ENCODE peak calls at places on chromosomes 7 and 10, in nine cellular contexts. F is A549, E is right atrium auricular region, R is body of pancreas, T is NB4, U is AG04450, W is stomach, N is cardiac muscle cell, M is transverse colon. A is an unnamed sample.

GRCh38 chr10:36534471-36535002 is 590.9 kb upstream of the ANKRD30A start:
- DNase-seq in E (no peak), T (peak; percentile 94), M (no peak), F (peak; percentile 3), U (peak; percentile 59), R (no peak), N (no peak), W (no peak), A (no peak)

GRCh38 chr7:24851791-24852190 is 94.5 kb upstream of the GSDME start:
- DNase-seq in U (peak; percentile 16), T (peak; percentile 32), W (no peak), E (no peak), R (no peak), M (no peak), N (no peak), F (peak; percentile 10), A (no peak)

GRCh38 chr10:110326351-110327032 is 21.8 kb upstream of the SMNDC1 start:
- DNase-seq in T (no peak), M (no peak), F (no peak), R (no peak), E (no peak), W (no peak), U (peak; percentile 59), N (no peak), A (peak; percentile 64)

GRCh38 chr10:12534824-12535223 is 185.5 kb downstream of the CAMK1D start:
- DNase-seq in U (no peak), T (peak; percentile 7), F (no peak), N (no peak), M (no peak), E (no peak), R (peak; percentile 44), W (no peak), A (no peak)

GRCh38 chr7:4139656-4140320 is 542.3 kb upstream of the FOXK1 start:
- DNase-seq in T (no peak), M (no peak), F (no peak), W (no peak), E (no peak), N (peak; percentile 74), U (no peak), R (no peak), A (no peak)

GRCh38 chr10:129509835-129510234 is 42.8 kb downstream of the MGMT start:
- DNase-seq in E (no peak), W (no peak), N (no peak), F (no peak), R (no peak), U (no peak), T (no peak), M (no peak), A (no peak)

GRCh38 chr7:132650498-132650897 is 74.2 kb upstream of the PLXNA4 start:
- DNase-seq in W (no peak), N (no peak), M (no peak), T (no peak), E (no peak), U (peak; percentile 16), F (peak; percentile 15), R (no peak), A (peak; percentile 67)

GRCh38 chr7:87510430-87510875 is 35.0 kb upstream of the ABCB4 start:
- DNase-seq in U (no peak), W (no peak), N (no peak), R (peak; percentile 9), F (no peak), M (no peak), T (no peak), E (no peak), A (no peak)

DNA sequence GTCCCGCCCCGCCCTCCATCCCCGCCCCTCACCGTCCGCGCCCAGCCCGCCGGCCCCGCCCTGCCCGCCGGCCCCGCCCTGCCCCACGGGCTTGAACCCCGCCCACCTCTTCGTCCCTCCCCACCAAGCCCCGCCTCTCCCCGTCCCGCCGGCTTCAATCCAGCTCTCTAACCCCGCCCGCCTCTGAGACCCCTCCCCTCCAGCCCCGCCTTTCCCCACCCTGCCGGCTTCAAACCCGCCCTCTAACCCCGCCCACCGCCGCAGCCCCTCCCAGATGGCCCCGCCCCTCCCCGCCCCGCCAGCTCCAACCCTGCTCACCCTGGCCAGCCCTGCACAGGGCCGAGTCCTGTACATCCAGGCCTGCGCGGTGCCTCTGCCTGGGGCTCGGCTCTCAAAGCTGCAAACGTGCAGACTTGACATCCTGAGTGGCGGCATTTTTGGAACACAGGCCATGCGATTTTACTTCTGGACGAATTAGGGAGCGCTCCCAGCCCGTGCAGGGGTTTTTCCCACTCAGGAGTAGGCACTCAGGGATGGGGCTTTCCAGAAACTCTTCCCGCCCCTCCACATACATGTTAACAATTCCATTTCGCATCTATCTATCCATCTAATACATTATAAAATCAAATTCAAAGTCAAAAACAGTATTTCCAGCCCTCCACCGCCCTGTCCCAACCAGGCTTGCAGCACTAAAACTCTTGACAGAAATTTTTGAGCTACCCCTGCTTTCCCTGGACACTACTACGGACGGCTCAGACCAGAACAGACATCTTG is 475 bp upstream of the NMT2 start:
- DNase-seq in N (peak; percentile 99), T (peak; percentile 87), M (peak; percentile 98), E (peak; percentile 94), R (peak; percentile 96), W (peak; percentile 97), F (peak; percentile 82), U (peak; percentile 95), A (peak; percentile 57)
- H3K4me3 ChIP-seq in N (no peak overlapping the region), T (no peak overlapping the region), M (no peak overlapping the region), E (no peak overlapping the region), R (no peak overlapping the region), W (peak overlapping the region; percentile 98), F (peak overlapping the region; percentile 22), U (peak overlapping the region; percentile 10), A (no peak overlapping the region)

GRCh38 chr7:153087498-153087897 is 327.9 kb downstream of the ACTR3B start:
- DNase-seq in W (no peak), E (no peak), T (peak; percentile 23), M (no peak), F (no peak), N (no peak), R (no peak), U (no peak), A (no peak)

GRCh38 chr7:153088601-153089000 is 329.0 kb downstream of the ACTR3B start:
- DNase-seq in F (no peak), W (no peak), T (peak; percentile 19), M (no peak), E (no peak), U (no peak), N (peak; percentile 10), R (no peak), A (no peak)

GRCh38 chr7:153090209-153090608 is 330.7 kb downstream of the ACTR3B start:
- DNase-seq in E (no peak), M (no peak), F (no peak), W (no peak), U (no peak), T (no peak), N (no peak), R (no peak), A (no peak)

GRCh38 chr7:153091477-153091876 is 331.9 kb downstream of the ACTR3B start:
- DNase-seq in M (no peak), U (no peak), T (no peak), E (no peak), R (no peak), W (no peak), F (no peak), N (no peak), A (no peak)

DNA sequence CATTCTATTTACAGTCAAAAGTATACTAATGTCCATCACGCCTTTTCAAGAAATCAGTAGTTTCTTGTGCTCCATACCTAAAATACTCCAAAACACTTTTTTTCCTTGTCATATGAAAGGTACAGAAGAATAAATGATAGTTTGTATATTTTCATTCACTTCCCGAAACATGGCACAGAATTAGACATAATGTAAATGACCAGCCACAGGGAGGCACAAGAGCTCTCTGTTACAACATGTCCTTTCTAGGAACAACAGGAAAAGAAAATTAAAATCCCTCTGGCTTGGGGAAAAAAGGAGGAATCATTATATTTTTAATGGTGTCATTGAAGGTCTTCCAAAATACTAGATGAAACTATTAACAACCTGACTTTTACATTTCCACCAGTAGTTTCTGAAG is 331.2 kb downstream of the ACTR3B start:
- DNase-seq in M (no peak), U (no peak), T (no peak), R (no peak), N (no peak), F (no peak), E (no peak), W (no peak), A (no peak)
- TF ChIP-seq CTCF in M (no peak), U (no peak), T (no peak), R (no peak), N (no peak), F (peak; percentile 11), E (no peak), W (no peak), A (no peak)

GRCh38 chr10:124946945-124947344 is 5.0 kb downstream of the ZRANB1 start:
- DNase-seq in T (no peak), R (no peak), W (no peak), U (no peak), M (no peak), E (no peak), N (no peak), F (no peak), A (no peak)

GRCh38 chr10:124942317-124943169 is 620 bp downstream of the ZRANB1 start:
- DNase-seq in T (peak; percentile 21), W (no peak), U (no peak), E (no peak), M (no peak), R (no peak), F (no peak), N (no peak), A (no peak)

GRCh38 chr10:124941823-124942222 is at the start of gene ZRANB1:
- DNase-seq in N (no peak), T (no peak), U (no peak), E (no peak), M (no peak), W (no peak), R (no peak), F (no peak), A (no peak)

GRCh38 chr10:124943301-124944092 is 1.6 kb downstream of the ZRANB1 start:
- DNase-seq in U (peak; percentile 88), W (no peak), M (no peak), T (no peak), N (no peak), E (no peak), F (no peak), R (no peak), A (peak; percentile 58)

DNA sequence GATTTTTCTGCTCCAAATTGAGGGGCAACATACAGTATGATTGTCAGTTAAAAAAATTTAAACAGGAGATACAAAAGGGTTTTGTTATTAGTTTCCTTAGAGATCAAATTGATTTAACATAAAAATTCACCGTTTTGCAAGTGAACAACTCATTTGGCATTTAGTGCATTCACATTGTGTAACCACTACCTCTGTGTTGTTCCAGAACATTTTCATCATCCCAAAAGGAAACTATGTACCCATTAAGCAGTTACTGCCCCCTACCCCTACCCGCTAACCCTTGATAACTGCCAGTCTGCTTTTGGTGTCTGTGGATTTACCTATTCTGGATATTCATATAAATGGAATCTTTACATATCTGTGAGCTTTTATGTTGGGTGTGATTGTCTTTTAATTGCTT is 3.1 kb downstream of the ZRANB1 start:
- DNase-seq in N (no peak), R (no peak), M (no peak), U (no peak), T (no peak), E (no peak), F (no peak), W (no peak), A (no peak)
- H3K4me3 ChIP-seq in N (no peak overlapping the region), R (no peak overlapping the region), M (no peak overlapping the region), U (no peak overlapping the region), T (no peak overlapping the region), E (no peak overlapping the region), F (no peak overlapping the region), W (no peak overlapping the region), A (no peak overlapping the region)

DNA sequence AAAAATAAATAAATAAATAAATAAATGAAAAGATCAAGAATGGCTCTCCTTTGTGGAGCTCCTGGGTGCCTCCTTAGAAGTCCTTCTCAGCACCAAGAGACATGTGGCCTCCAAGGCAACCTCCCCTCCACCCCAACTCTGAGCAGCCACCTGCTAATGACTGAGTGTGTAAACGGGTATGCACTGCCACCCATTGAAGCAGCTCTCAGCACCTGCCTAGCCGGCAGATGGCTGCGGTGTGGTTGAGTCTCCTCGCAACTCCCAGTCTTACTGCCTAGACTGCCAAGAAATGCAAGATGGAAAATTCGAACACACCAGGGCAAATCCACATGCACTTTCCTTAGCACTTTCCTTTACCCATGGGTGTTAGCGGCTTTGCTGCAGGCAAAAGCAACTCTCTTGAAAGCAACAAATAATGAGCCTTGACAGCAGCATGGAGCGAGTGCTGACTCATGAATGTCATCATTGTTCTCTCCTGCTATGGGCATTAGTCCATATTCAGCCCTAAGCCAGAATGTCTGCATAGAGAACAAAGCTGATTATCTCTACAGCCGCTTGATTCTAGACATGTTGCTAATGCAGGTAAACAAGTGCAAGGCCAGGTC is 913.9 kb upstream of the AUTS2 start:
- DNase-seq in W (no peak), R (no peak), U (no peak), M (no peak), F (no peak), N (no peak), E (no peak), T (no peak), A (no peak)
- TF ChIP-seq CTCF in W (no peak), R (no peak), U (no peak), M (no peak), F (no peak), N (no peak), E (no peak), T (no peak), A (no peak)

A was measured in AG04449.